ENCODE peak calls at places on chromosome 19, in seven cellular contexts. T, L, Q, E, M, G and W are unnamed samples.
A peak's percentile ranks its signal among the peaks of the same experiment; 100 is the strongest.

GRCh38 chr19:49119411-49120324 is at the start of gene PPFIA3:
- DNase-seq in T (peak; percentile 72), L (no peak), Q (peak; percentile 91), E (peak; percentile 77), M (peak; percentile 77), G (no peak), W (no peak)

GRCh38 chr19:13396256-13397080 is 109.8 kb downstream of the CACNA1A start:
- DNase-seq in T (no peak), L (no peak), Q (peak; percentile 32), E (no peak), M (peak; percentile 30), G (no peak), W (peak; percentile 16)

GRCh38 chr19:14515501-14516047 is 2.6 kb downstream of the DNAJB1 start:
- DNase-seq in T (no peak), L (no peak), Q (no peak), E (no peak), M (no peak), G (no peak), W (no peak)

GRCh38 chr19:47633996-47634395 is 25.1 kb downstream of the BICRA start:
- DNase-seq in T (no peak), L (no peak), Q (no peak), E (no peak), M (no peak), G (no peak), W (no peak)

GRCh38 chr19:55442372-55443044 is 592 bp downstream of the SHISA7 start:
- DNase-seq in T (no peak), L (no peak), Q (no peak), E (no peak), M (no peak), G (no peak), W (peak; percentile 65)

GRCh38 chr19:16896913-16897571 is 8.2 kb downstream of the F2RL3 start:
- DNase-seq in T (peak; percentile 98), L (peak; percentile 96), Q (peak; percentile 92), E (peak; percentile 96), M (peak; percentile 94), G (peak; percentile 98), W (peak; percentile 95)

GRCh38 chr19:19113040-19113541 is 25.2 kb downstream of the TMEM161A start:
- DNase-seq in T (no peak), L (no peak), Q (no peak), E (no peak), M (no peak), G (no peak), W (peak; percentile 22)

GRCh38 chr19:52935434-52935833 is 12.2 kb upstream of the ZNF888 start:
- DNase-seq in T (no peak), L (no peak), Q (no peak), E (peak; percentile 53), M (no peak), G (no peak), W (no peak)

GRCh38 chr19:54206030-54206830 is 5.6 kb downstream of the RPS9 start:
- DNase-seq in T (no peak), L (no peak), Q (no peak), E (no peak), M (no peak), G (no peak), W (no peak)

GRCh38 chr19:48249502-48250014 is 6.2 kb downstream of the CARD8 start:
- DNase-seq in T (no peak), L (no peak), Q (peak; percentile 16), E (peak; percentile 41), M (peak; percentile 52), G (no peak), W (peak; percentile 72)

GRCh38 chr19:28168557-28168956 is 1044.4 kb downstream of the UQCRFS1 start:
- DNase-seq in T (no peak), L (no peak), Q (no peak), E (no peak), M (no peak), G (no peak), W (no peak)

GRCh38 chr19:41352609-41353465 is 885 bp downstream of the TGFB1 start:
- DNase-seq in T (no peak), L (peak; percentile 79), Q (peak; percentile 53), E (peak; percentile 66), M (peak; percentile 75), G (no peak), W (peak; percentile 82)

GRCh38 chr19:9936151-9937000 is at the start of gene OLFM2:
- DNase-seq in T (no peak), L (no peak), Q (peak; percentile 30), E (no peak), M (peak; percentile 42), G (no peak), W (no peak)

GRCh38 chr19:45468159-45468651 is 409 bp downstream of the FOSB start:
- DNase-seq in T (no peak), L (peak; percentile 89), Q (peak; percentile 46), E (peak; percentile 35), M (no peak), G (no peak), W (peak; percentile 81)

GRCh38 chr19:44113138-44113783 is at the start of gene ZNF225:
- DNase-seq in T (peak; percentile 92), L (peak; percentile 98), Q (peak; percentile 97), E (peak; percentile 95), M (peak; percentile 96), G (peak; percentile 65), W (peak; percentile 96)

GRCh38 chr19:29779921-29780320 is 31.9 kb upstream of the CCNE1 start:
- DNase-seq in T (no peak), L (no peak), Q (no peak), E (no peak), M (no peak), G (no peak), W (no peak)

GRCh38 chr19:19661675-19662251 is 1.7 kb downstream of the ATP13A1 start:
- DNase-seq in T (no peak), L (peak; percentile 57), Q (no peak), E (no peak), M (no peak), G (no peak), W (peak; percentile 29)

GRCh38 chr19:37007587-37008220 is 70.5 kb upstream of the ZNF420 start:
- DNase-seq in T (peak; percentile 86), L (no peak), Q (peak; percentile 51), E (peak; percentile 27), M (peak; percentile 88), G (no peak), W (peak; percentile 10)

DNA sequence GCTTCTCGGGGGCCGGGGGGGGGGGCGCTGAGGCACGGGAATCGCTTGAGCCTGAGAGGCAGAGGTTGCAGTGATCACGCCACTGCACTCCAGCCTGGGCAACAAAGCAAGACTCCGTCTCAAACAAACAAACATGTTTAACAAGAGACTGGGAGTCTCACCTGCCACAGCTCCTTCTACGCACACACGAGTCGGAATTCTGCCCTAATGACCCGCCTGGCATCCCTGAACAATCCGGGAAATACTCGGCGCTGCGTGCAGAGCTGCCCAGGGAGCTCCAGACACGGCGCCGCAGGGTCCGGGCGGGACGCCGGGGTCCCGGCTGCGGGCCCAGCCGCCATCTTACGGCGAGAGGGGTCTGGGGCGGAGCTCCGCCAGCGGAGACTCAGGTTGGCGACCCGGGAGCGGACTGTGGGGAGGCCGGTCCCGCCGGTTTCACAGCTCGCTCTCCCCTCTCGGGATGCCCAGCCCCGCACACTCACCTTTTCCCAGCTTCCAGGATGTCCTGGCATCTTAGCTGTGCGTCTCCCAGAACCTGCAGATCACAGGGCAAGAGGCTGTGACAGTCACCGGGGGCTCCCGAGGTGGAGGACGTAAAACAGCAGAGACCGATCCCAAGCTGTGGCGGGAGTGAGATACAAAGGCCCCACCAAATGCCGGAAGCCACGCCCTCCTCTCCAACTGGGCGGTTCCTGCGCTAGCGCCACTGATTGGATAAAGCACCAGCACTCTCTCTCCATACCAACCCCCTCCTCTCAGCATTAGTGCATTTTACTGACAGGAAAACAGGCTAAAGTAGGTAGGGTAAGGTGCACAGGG is 23.6 kb upstream of the ZNF724 start:
- DNase-seq in T (peak; percentile 94), L (peak; percentile 96), Q (peak; percentile 93), E (peak; percentile 93), M (peak; percentile 93), G (peak; percentile 45), W (peak; percentile 90)
- TF ChIP-seq POLR2A in T (peak; percentile 71), L (no peak), Q (peak; percentile 74), E (no peak), M (no peak), G (peak; percentile 77), W (peak; percentile 70)

GRCh38 chr19:50624949-50625600 is 14.6 kb downstream of the SYT3 start:
- DNase-seq in T (no peak), L (no peak), Q (no peak), E (no peak), M (no peak), G (no peak), W (no peak)
- TF ChIP-seq POLR2A in T (no peak), L (no peak), Q (no peak), E (no peak), M (no peak), G (no peak), W (no peak)

DNA sequence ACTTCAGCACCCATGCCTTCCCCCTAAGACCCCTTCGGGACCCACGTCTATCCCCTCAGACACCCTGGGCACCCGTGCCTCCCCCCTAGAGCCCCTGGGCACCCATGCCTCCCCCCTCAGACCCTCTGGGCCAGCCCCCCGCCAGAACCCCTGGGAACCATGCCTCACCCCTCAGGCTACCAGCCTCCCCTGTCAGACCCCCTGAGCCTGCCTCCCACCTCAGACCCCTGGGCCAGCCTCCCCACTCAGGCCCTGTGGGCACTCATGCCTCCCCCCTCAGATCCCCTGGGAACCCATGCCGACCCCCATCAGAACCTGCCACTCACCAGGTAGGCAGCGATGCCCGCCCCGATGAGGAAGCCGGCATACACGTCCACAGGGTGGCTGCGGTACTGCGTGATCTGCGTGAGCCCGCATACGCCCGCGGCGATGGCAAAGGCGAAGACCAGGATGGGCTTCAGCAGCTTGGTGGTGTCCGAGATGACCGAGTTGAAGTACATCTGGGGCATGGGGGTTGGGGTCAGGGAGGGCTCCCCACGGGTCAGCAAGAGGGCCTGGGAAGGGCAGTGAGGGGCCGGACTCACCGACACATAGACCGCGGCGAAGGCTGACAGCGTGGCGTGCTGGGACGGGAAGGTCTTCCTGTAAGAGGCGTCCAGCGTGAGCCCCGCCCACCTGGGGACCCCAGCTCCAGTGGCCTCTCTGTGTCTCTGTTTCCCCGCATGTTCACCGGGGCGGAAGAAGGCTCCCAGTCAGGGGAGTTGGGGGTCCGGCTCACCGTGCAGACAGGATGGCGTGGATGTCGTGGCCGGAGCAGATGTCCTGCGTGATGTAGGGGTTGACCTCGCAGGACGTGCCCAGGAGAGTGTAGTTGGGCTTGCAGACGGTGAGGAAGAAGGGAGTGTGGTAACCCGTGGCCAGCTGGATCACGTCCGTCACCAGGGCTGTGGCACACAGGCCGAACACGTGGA is 7.4 kb downstream of the PLPPR3 start:
- DNase-seq in T (no peak), L (no peak), Q (no peak), E (no peak), M (no peak), G (no peak), W (no peak)
- TF ChIP-seq POLR2A in T (no peak), L (no peak), Q (no peak), E (no peak), M (no peak), G (no peak), W (no peak)

DNA sequence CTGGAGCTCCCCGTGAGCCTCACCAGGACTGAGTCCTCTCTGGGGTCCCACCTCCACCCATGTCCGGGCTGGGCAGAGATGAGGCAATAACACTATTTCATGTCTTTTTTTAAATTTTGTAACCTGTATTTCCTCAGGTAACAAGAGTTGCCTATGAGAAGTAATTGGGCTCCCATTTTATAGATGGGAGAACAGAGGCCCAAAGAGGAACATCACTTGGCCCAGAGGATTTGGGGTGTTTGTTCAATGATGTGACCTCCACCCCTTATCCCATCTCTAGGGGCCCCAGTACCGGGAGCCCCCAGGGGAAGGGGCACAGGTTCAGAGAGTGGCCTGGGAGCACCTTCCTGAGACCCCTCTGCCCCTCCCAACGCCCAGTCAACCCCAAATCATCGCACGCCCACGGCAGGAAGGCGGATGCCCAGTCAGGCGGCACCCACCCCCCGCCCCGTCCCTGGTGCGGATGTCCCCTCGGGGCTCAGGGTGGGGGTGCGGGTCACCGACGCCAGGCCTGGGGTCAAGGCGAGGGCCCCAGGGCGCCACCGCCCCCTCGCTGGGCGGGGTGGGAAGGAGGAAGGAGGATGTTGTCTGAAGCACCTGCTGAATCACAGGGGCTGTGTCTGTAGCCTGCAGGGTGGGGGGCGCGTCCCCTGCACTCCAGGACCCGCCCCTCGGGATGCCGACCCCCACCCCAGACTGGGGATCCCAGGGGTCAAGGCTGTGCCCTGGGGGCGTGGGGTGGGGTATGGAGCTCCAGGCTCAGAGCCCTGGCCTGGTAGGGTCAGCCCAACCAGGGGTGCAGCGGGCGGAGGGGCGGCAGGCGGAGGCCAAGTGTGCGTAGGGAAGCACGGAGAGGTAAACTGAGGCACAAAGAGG is 9.0 kb upstream of the CIRBP start:
- DNase-seq in T (no peak), L (no peak), Q (peak; percentile 33), E (no peak), M (peak; percentile 55), G (no peak), W (no peak)
- TF ChIP-seq POLR2A in T (no peak), L (no peak), Q (no peak), E (no peak), M (no peak), G (peak; percentile 8), W (no peak)